ENCODE peak calls at places on chromosomes 16 and 17, in four cellular contexts. E is lower leg skin; F is ovary; U is CD8-positive, alpha-beta T cell. A is an unnamed sample.

GRCh38 chr17:63406689-63407330 is 39.3 kb downstream of the CYB561 start:
- DNase-seq in E (no peak), U (peak), F (peak), A (no peak)

GRCh38 chr17:57115916-57116315 is 30.9 kb downstream of the AKAP1 start:
- DNase-seq in E (no peak), F (no peak), U (no peak), A (no peak)

GRCh38 chr16:19883296-19883951 is 1.2 kb downstream of the GPRC5B start:
- DNase-seq in E (peak), F (peak), U (no peak), A (peak)

GRCh38 chr16:88611220-88611821 is 27.1 kb upstream of the IL17C start:
- DNase-seq in U (no peak), E (no peak), F (no peak), A (no peak)

GRCh38 chr16:66549284-66550131 is at the start of gene TK2:
- DNase-seq in E (peak), U (peak), F (peak), A (peak)

GRCh38 chr16:88381820-88382451 is 823 bp upstream of the ZNF469 start:
- DNase-seq in F (no peak), E (no peak), U (no peak), A (peak)

GRCh38 chr16:83301966-83302365 is 505.8 kb upstream of the HSBP1 start:
- DNase-seq in F (no peak), U (no peak), E (no peak), A (no peak)

GRCh38 chr17:6456914-6457687 is 12.8 kb downstream of the PIMREG start:
- DNase-seq in U (no peak), E (no peak), F (peak), A (no peak)

GRCh38 chr17:16911141-16911937 is 60.6 kb downstream of the TNFRSF13B start:
- DNase-seq in U (no peak), E (peak), F (no peak), A (no peak)

GRCh38 chr17:58284613-58285421 is 4.1 kb upstream of the MPO start:
- DNase-seq in E (no peak), F (no peak), U (no peak), A (no peak)

GRCh38 chr16:68369697-68370096 is 58.9 kb downstream of the PRMT7 start:
- DNase-seq in E (no peak), U (no peak), F (no peak), A (no peak)
- H3K4me3 ChIP-seq in E (no peak), U (no peak), F (no peak), A (no peak)

DNA sequence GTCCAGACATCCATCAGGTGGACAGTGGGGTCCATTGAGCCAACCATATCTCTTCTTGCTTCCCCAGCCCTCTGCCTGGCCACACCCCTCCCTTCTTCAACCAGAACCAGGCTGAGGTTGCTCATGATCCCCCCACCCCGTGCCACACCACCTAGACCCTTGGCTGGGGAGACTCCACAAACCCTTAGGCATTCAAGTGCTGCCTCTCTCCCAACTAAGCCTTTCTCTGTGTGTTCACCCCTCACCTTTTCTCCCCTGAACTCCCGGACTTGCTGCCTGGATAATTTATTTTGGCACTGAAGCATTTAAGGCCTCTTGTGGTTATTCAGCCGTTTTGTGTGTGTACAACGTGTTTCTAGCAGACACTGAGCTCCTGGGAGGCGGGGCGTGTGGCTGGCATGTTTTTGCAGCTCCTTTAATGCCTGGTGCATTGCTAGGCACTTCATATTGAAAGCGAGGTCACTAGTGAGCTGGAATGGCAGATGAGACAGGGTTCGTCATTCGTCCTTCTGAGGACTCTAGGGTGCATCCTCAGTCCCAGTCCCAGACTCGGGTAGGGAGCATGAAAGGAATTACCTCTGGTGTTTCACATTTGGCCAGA is 28.7 kb downstream of the CACNA1G start:
- DNase-seq in U (no peak), F (no peak), E (no peak), A (no peak)
- H3K4me3 ChIP-seq in U (no peak), F (no peak), E (no peak), A (no peak)

GRCh38 chr16:11347831-11348230 is 2.6 kb downstream of the RMI2 start:
- DNase-seq in F (no peak), E (no peak), U (no peak), A (no peak)

GRCh38 chr16:11345040-11345862 is at the start of gene RMI2:
- DNase-seq in F (peak), U (peak), E (peak), A (peak)

GRCh38 chr16:11349599-11350276 is 4.5 kb downstream of the RMI2 start:
- DNase-seq in U (no peak), E (peak), F (peak), A (no peak)

GRCh38 chr16:11348737-11349598 is 3.7 kb downstream of the RMI2 start:
- DNase-seq in E (no peak), U (no peak), F (no peak), A (no peak)

GRCh38 chr16:11346700-11347319 is 1.6 kb downstream of the RMI2 start:
- DNase-seq in F (no peak), U (no peak), E (no peak), A (no peak)
- H3K4me3 ChIP-seq in F (no peak), U (no peak), E (no peak), A (no peak)

DNA sequence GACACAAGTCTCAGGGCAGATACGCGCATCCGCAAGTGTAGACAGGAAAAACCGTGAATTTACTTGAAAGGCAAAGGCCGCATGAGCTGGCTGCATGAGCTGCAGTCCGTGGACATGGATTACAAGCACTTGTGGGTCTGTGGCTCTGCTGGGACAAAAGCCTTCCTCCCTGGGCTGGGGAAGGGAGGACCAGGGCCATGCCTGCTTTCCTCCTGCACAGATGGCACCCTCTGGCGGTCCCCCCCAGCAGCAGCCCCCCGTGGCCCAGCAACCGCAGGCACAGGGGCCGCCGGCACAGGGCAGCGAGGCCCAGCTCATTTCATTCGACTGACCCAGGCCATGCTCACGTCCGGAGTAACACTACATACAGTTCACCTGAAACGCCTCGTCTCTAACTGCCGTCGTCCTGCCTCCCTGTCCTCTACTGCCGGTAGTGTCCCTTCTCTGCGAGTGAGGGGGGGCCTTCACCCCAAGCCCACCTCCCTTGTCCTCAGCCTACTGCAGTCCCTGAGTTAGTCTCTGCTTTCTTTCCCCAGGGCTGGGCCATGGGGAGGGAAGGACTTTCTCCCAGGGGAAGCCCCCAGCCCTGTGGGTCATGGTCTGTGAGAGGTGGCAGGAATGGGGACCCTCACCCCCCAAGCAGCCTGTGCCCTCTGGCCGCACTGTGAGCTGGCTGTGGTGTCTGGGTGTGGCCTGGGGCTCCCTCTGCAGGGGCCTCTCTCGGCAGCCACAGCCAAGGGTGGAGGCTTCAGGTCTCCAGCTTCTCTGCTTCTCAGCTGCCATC is 1.7 kb upstream of the MRPL12 start:
- DNase-seq in U (no peak), F (no peak), E (no peak), A (no peak)
- H3K4me3 ChIP-seq in U (no peak), F (peak), E (no peak), A (no peak)

GRCh38 chr17:8173056-8173870 is 2.9 kb downstream of the TMEM107 start:
- DNase-seq in F (peak), U (no peak), E (peak), A (peak)
- H3K4me3 ChIP-seq in F (peak), U (peak), E (no peak), A (peak)

GRCh38 chr17:50499270-50499669 is 9.0 kb upstream of the MYCBPAP start:
- DNase-seq in F (no peak), E (no peak), U (no peak), A (no peak)

GRCh38 chr17:50499722-50500121 is 8.5 kb upstream of the MYCBPAP start:
- DNase-seq in F (no peak), U (no peak), E (no peak), A (no peak)

GRCh38 chr17:50502643-50502990 is 5.6 kb upstream of the MYCBPAP start:
- DNase-seq in F (no peak), E (no peak), U (no peak), A (no peak)

GRCh38 chr17:50501054-50501453 is 7.2 kb upstream of the MYCBPAP start:
- DNase-seq in U (no peak), F (no peak), E (no peak), A (no peak)

GRCh38 chr17:50501906-50502642 is 6.2 kb upstream of the MYCBPAP start:
- DNase-seq in U (no peak), E (no peak), F (no peak), A (no peak)
- H3K4me3 ChIP-seq in U (no peak), E (no peak), F (no peak), A (no peak)

GRCh38 chr16:566475-567361 is at the start of gene NHLRC4:
- DNase-seq in U (peak), F (peak), E (peak), A (no peak)
- H3K4me3 ChIP-seq in U (peak), F (no peak), E (no peak), A (no peak)

GRCh38 chr17:48052956-48053757 is 5.0 kb downstream of the NFE2L1 start:
- DNase-seq in U (no peak), E (peak), F (peak), A (peak)
- H3K4me3 ChIP-seq in U (no peak), E (no peak), F (peak), A (no peak)

GRCh38 chr17:14522795-14523387 is 222.0 kb downstream of the HS3ST3B1 start:
- DNase-seq in U (no peak), F (no peak), E (no peak), A (no peak)
- H3K4me3 ChIP-seq in U (no peak), F (no peak), E (no peak), A (no peak)